ENCODE peak calls at places on chromosomes 3 and 15, in five cellular contexts. One of them, this sample, is unnamed.

GRCh38 chr3:135141092-135141491 is 346.0 kb downstream of the EPHB1 start:
- DNase-seq in CD8-positive, alpha-beta memory T cell: no peak
- DNase-seq in endothelial cell of umbilical vein: no peak
- DNase-seq in MG63: no peak
- DNase-seq in A549: no peak
- DNase-seq in this sample: no peak

GRCh38 chr3:162354343-162354742 is 857.7 kb downstream of the OTOL1 start:
- DNase-seq in CD8-positive, alpha-beta memory T cell: no peak
- DNase-seq in endothelial cell of umbilical vein: no peak
- DNase-seq in MG63: no peak
- DNase-seq in A549: no peak
- DNase-seq in this sample: no peak

GRCh38 chr15:64894395-64895056 is 17.2 kb upstream of the ANKDD1A start:
- DNase-seq in CD8-positive, alpha-beta memory T cell: peak; percentile 76
- DNase-seq in endothelial cell of umbilical vein: no peak
- DNase-seq in MG63: no peak
- DNase-seq in A549: no peak
- DNase-seq in this sample: no peak

GRCh38 chr3:179768080-179768479 is 115.2 kb downstream of the USP13 start:
- DNase-seq in CD8-positive, alpha-beta memory T cell: no peak
- DNase-seq in endothelial cell of umbilical vein: peak; percentile 43
- DNase-seq in MG63: peak; percentile 48
- DNase-seq in A549: peak; percentile 22
- DNase-seq in this sample: peak; percentile 75

GRCh38 chr3:159911011-159911663 is 77.5 kb upstream of the IL12A start:
- DNase-seq in CD8-positive, alpha-beta memory T cell: no peak
- DNase-seq in endothelial cell of umbilical vein: no peak
- DNase-seq in MG63: peak; percentile 20
- DNase-seq in A549: no peak
- DNase-seq in this sample: peak; percentile 15

GRCh38 chr3:58260261-58260731 is 22.7 kb downstream of the ABHD6 start:
- DNase-seq in CD8-positive, alpha-beta memory T cell: no peak
- DNase-seq in endothelial cell of umbilical vein: no peak
- DNase-seq in MG63: peak; percentile 20
- DNase-seq in A549: peak; percentile 14
- DNase-seq in this sample: peak; percentile 58

GRCh38 chr15:29740692-29741311 is 81.5 kb downstream of the TJP1 start:
- DNase-seq in CD8-positive, alpha-beta memory T cell: no peak
- DNase-seq in endothelial cell of umbilical vein: no peak
- DNase-seq in MG63: no peak
- DNase-seq in A549: peak; percentile 61
- DNase-seq in this sample: no peak

GRCh38 chr15:59736181-59736580 is 47.1 kb upstream of the BNIP2 start:
- DNase-seq in CD8-positive, alpha-beta memory T cell: no peak
- DNase-seq in endothelial cell of umbilical vein: no peak
- DNase-seq in MG63: no peak
- DNase-seq in A549: peak; percentile 20
- DNase-seq in this sample: no peak

GRCh38 chr3:46368569-46368968 is 2.2 kb upstream of the CCR5 start:
- DNase-seq in CD8-positive, alpha-beta memory T cell: peak; percentile 61
- DNase-seq in endothelial cell of umbilical vein: no peak
- DNase-seq in MG63: peak; percentile 26
- DNase-seq in A549: peak; percentile 18
- DNase-seq in this sample: no peak

GRCh38 chr3:100634493-100635272 is 25.3 kb downstream of the ADGRG7 start:
- DNase-seq in CD8-positive, alpha-beta memory T cell: no peak
- DNase-seq in endothelial cell of umbilical vein: peak; percentile 40
- DNase-seq in MG63: peak; percentile 56
- DNase-seq in A549: peak; percentile 63
- DNase-seq in this sample: peak; percentile 17

GRCh38 chr3:117035785-117036184 is 326.2 kb downstream of the TUSC7 start:
- DNase-seq in CD8-positive, alpha-beta memory T cell: no peak
- DNase-seq in endothelial cell of umbilical vein: no peak
- DNase-seq in MG63: no peak
- DNase-seq in A549: no peak
- DNase-seq in this sample: no peak

GRCh38 chr3:177357352-177358084 is 160.2 kb upstream of the TBL1XR1 start:
- DNase-seq in CD8-positive, alpha-beta memory T cell: no peak
- DNase-seq in endothelial cell of umbilical vein: peak; percentile 97
- DNase-seq in MG63: peak; percentile 87
- DNase-seq in A549: peak; percentile 63
- DNase-seq in this sample: peak; percentile 96

GRCh38 chr3:110419571-110419970 is 652.0 kb upstream of the NECTIN3 start:
- DNase-seq in CD8-positive, alpha-beta memory T cell: no peak
- DNase-seq in endothelial cell of umbilical vein: peak; percentile 31
- DNase-seq in MG63: no peak
- DNase-seq in A549: no peak
- DNase-seq in this sample: no peak

GRCh38 chr15:66761723-66762595 is 59.9 kb downstream of the SMAD6 start:
- DNase-seq in CD8-positive, alpha-beta memory T cell: no peak
- DNase-seq in endothelial cell of umbilical vein: no peak
- DNase-seq in MG63: peak; percentile 85
- DNase-seq in A549: peak; percentile 52
- DNase-seq in this sample: no peak

GRCh38 chr3:85525264-85525663 is 566.5 kb downstream of the CADM2 start:
- DNase-seq in CD8-positive, alpha-beta memory T cell: no peak
- DNase-seq in endothelial cell of umbilical vein: no peak
- DNase-seq in MG63: no peak
- DNase-seq in A549: no peak
- DNase-seq in this sample: no peak

GRCh38 chr3:56826831-56827722 is 25.3 kb upstream of the ARHGEF3 start:
- DNase-seq in CD8-positive, alpha-beta memory T cell: no peak
- DNase-seq in endothelial cell of umbilical vein: no peak
- DNase-seq in MG63: no peak
- DNase-seq in A549: no peak
- DNase-seq in this sample: peak; percentile 31

GRCh38 chr3:37687966-37688365 is 173.7 kb upstream of the CTDSPL start:
- DNase-seq in CD8-positive, alpha-beta memory T cell: no peak
- DNase-seq in endothelial cell of umbilical vein: no peak
- DNase-seq in MG63: no peak
- DNase-seq in A549: no peak
- DNase-seq in this sample: no peak

GRCh38 chr3:96192951-96193350 is 621.4 kb upstream of the EPHA6 start:
- DNase-seq in CD8-positive, alpha-beta memory T cell: no peak
- DNase-seq in endothelial cell of umbilical vein: peak; percentile 1
- DNase-seq in MG63: no peak
- DNase-seq in A549: no peak
- DNase-seq in this sample: no peak

GRCh38 chr3:129686941-129687340 is 80.5 kb upstream of the PLXND1 start:
- DNase-seq in CD8-positive, alpha-beta memory T cell: no peak
- DNase-seq in endothelial cell of umbilical vein: peak; percentile 11
- DNase-seq in MG63: no peak
- DNase-seq in A549: peak; percentile 59
- DNase-seq in this sample: peak; percentile 19

GRCh38 chr3:146953523-146954125 is 348.5 kb upstream of the PLSCR5 start:
- DNase-seq in CD8-positive, alpha-beta memory T cell: no peak
- DNase-seq in endothelial cell of umbilical vein: no peak
- DNase-seq in MG63: peak; percentile 62
- DNase-seq in A549: no peak
- DNase-seq in this sample: no peak

GRCh38 chr15:86595741-86596140 is 516.1 kb downstream of the AGBL1 start:
- DNase-seq in CD8-positive, alpha-beta memory T cell: no peak
- DNase-seq in endothelial cell of umbilical vein: no peak
- DNase-seq in MG63: peak; percentile 40
- DNase-seq in A549: no peak
- DNase-seq in this sample: peak; percentile 68

GRCh38 chr3:141152801-141153678 is 78.6 kb upstream of the PXYLP1 start:
- DNase-seq in CD8-positive, alpha-beta memory T cell: no peak
- DNase-seq in endothelial cell of umbilical vein: no peak
- DNase-seq in MG63: peak; percentile 32
- DNase-seq in A549: no peak
- DNase-seq in this sample: no peak

GRCh38 chr3:149269687-149270086 is 48.1 kb upstream of the CP start:
- DNase-seq in CD8-positive, alpha-beta memory T cell: no peak
- DNase-seq in endothelial cell of umbilical vein: no peak
- DNase-seq in MG63: no peak
- DNase-seq in A549: no peak
- DNase-seq in this sample: no peak

GRCh38 chr3:32460031-32460749 is 42.5 kb downstream of the CMTM6 start:
- DNase-seq in CD8-positive, alpha-beta memory T cell: peak; percentile 59
- DNase-seq in endothelial cell of umbilical vein: peak; percentile 9
- DNase-seq in MG63: no peak
- DNase-seq in A549: no peak
- DNase-seq in this sample: no peak

GRCh38 chr3:140941090-140941433 is 574 bp upstream of the SLC25A36 start:
- DNase-seq in CD8-positive, alpha-beta memory T cell: no peak
- DNase-seq in endothelial cell of umbilical vein: no peak
- DNase-seq in MG63: no peak
- DNase-seq in A549: no peak
- DNase-seq in this sample: no peak

GRCh38 chr3:50153782-50154475 is 1.2 kb upstream of the SEMA3F start:
- DNase-seq in CD8-positive, alpha-beta memory T cell: no peak
- DNase-seq in endothelial cell of umbilical vein: no peak
- DNase-seq in MG63: no peak
- DNase-seq in A549: no peak
- DNase-seq in this sample: no peak

GRCh38 chr3:63970596-63971468 is 52.5 kb downstream of the PSMD6 start:
- DNase-seq in CD8-positive, alpha-beta memory T cell: no peak
- DNase-seq in endothelial cell of umbilical vein: no peak
- DNase-seq in MG63: no peak
- DNase-seq in A549: no peak
- DNase-seq in this sample: peak; percentile 32

GRCh38 chr3:16243706-16244490 is 20.8 kb downstream of the DPH3 start:
- DNase-seq in CD8-positive, alpha-beta memory T cell: no peak
- DNase-seq in endothelial cell of umbilical vein: peak; percentile 9
- DNase-seq in MG63: peak; percentile 44
- DNase-seq in A549: no peak
- DNase-seq in this sample: peak; percentile 24

GRCh38 chr15:59260090-59260489 is 53.4 kb downstream of the LDHAL6B start:
- DNase-seq in CD8-positive, alpha-beta memory T cell: no peak
- DNase-seq in endothelial cell of umbilical vein: no peak
- DNase-seq in MG63: no peak
- DNase-seq in A549: no peak
- DNase-seq in this sample: no peak

GRCh38 chr3:16289144-16289889 is 24.3 kb downstream of the OXNAD1 start:
- DNase-seq in CD8-positive, alpha-beta memory T cell: no peak
- DNase-seq in endothelial cell of umbilical vein: no peak
- DNase-seq in MG63: no peak
- DNase-seq in A549: no peak
- DNase-seq in this sample: peak; percentile 29

GRCh38 chr3:17140670-17141505 is 256.1 kb downstream of the PLCL2 start:
- DNase-seq in CD8-positive, alpha-beta memory T cell: no peak
- DNase-seq in endothelial cell of umbilical vein: no peak
- DNase-seq in MG63: peak; percentile 68
- DNase-seq in A549: peak; percentile 22
- DNase-seq in this sample: peak; percentile 9

GRCh38 chr3:133038089-133038730 is at the start of gene TMEM108:
- DNase-seq in CD8-positive, alpha-beta memory T cell: no peak
- DNase-seq in endothelial cell of umbilical vein: peak; percentile 77
- DNase-seq in MG63: peak; percentile 79
- DNase-seq in A549: peak; percentile 39
- DNase-seq in this sample: peak; percentile 70

DNA sequence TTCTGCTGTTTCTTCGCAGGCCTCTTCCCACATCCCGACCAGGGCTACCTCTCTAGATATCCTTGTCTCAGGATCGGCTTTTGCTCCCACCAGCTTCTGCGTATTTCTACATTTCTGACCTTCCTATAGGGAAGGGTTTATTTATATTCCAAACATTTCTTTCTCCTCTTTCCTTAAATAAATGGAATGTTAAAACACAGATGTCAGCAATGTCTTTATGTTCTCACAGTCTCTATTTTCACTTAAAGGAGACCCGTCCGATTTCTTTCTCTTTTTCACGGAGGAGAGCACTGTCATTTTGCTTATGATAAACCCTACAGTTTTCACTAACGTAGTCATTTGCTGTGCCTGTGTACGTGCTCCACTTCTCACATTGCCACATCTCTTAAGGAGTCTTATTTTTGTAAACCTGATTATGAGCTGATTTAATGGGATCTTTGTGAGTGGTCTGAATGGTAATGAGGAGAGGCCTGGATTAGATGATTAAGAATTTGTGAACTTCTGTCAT is 630 bp downstream of the KIF15 start:
- DNase-seq in CD8-positive, alpha-beta memory T cell: no peak
- DNase-seq in endothelial cell of umbilical vein: no peak
- DNase-seq in MG63: no peak
- DNase-seq in A549: no peak
- DNase-seq in this sample: no peak
- H3K9me3 ChIP-seq in CD8-positive, alpha-beta memory T cell: no peaks in the 10 kb centered on the region
- H3K9me3 ChIP-seq in endothelial cell of umbilical vein: no peaks in the 10 kb centered on the region
- H3K9me3 ChIP-seq in MG63: peaks cover 14% of the 10 kb centered on the region
- H3K9me3 ChIP-seq in A549: peaks cover 42% of the 10 kb centered on the region
- H3K9me3 ChIP-seq in this sample: no peaks in the 10 kb centered on the region

GRCh38 chr3:1207904-1208303 is 115.1 kb downstream of the CNTN6 start:
- DNase-seq in CD8-positive, alpha-beta memory T cell: no peak
- DNase-seq in endothelial cell of umbilical vein: no peak
- DNase-seq in MG63: no peak
- DNase-seq in A549: no peak
- DNase-seq in this sample: peak; percentile 21
- H3K9me3 ChIP-seq in CD8-positive, alpha-beta memory T cell: peaks cover 2% of the 10 kb centered on the region
- H3K9me3 ChIP-seq in endothelial cell of umbilical vein: no peaks in the 10 kb centered on the region
- H3K9me3 ChIP-seq in MG63: no peaks in the 10 kb centered on the region
- H3K9me3 ChIP-seq in A549: no peaks in the 10 kb centered on the region
- H3K9me3 ChIP-seq in this sample: no peaks in the 10 kb centered on the region

GRCh38 chr15:25186906-25187645 is 232.3 kb downstream of the SNRPN start:
- DNase-seq in CD8-positive, alpha-beta memory T cell: no peak
- DNase-seq in endothelial cell of umbilical vein: no peak
- DNase-seq in MG63: no peak
- DNase-seq in A549: no peak
- DNase-seq in this sample: no peak

GRCh38 chr15:25189551-25189950 is 234.8 kb downstream of the SNRPN start:
- DNase-seq in CD8-positive, alpha-beta memory T cell: no peak
- DNase-seq in endothelial cell of umbilical vein: no peak
- DNase-seq in MG63: no peak
- DNase-seq in A549: no peak
- DNase-seq in this sample: no peak

GRCh38 chr15:25186411-25186810 is 231.6 kb downstream of the SNRPN start:
- DNase-seq in CD8-positive, alpha-beta memory T cell: no peak
- DNase-seq in endothelial cell of umbilical vein: no peak
- DNase-seq in MG63: no peak
- DNase-seq in A549: no peak
- DNase-seq in this sample: no peak

GRCh38 chr15:25188551-25189101 is 233.8 kb downstream of the SNRPN start:
- DNase-seq in CD8-positive, alpha-beta memory T cell: no peak
- DNase-seq in endothelial cell of umbilical vein: no peak
- DNase-seq in MG63: no peak
- DNase-seq in A549: no peak
- DNase-seq in this sample: no peak

DNA sequence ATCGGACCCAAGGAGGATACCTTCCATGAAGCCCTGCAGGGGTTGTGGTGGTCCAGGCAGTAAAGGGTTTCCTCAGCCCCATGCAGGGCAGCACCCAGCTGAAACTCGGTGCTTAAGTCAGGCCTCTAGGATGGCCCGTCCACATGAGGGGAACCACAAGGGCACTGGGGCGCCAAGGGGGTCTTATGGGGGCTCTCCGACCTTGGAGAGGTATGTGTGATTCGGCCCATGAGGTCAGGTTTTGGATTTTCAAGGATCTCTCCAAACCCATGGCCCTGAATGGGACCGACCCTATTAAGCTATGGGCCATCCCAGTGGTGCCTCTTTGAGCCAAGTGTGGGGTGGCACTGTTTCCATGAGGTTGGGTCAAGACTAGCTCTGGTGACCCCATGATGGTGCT is 233.3 kb downstream of the SNRPN start:
- DNase-seq in CD8-positive, alpha-beta memory T cell: no peak
- DNase-seq in endothelial cell of umbilical vein: no peak
- DNase-seq in MG63: no peak
- DNase-seq in A549: no peak
- DNase-seq in this sample: no peak
- H3K9me3 ChIP-seq in CD8-positive, alpha-beta memory T cell: no peaks in the 10 kb centered on the region
- H3K9me3 ChIP-seq in endothelial cell of umbilical vein: peaks cover 10% of the 10 kb centered on the region
- H3K9me3 ChIP-seq in MG63: no peaks in the 10 kb centered on the region
- H3K9me3 ChIP-seq in A549: no peaks in the 10 kb centered on the region
- H3K9me3 ChIP-seq in this sample: no peaks in the 10 kb centered on the region

GRCh38 chr3:127037423-127037841 is 54.5 kb downstream of the PLXNA1 start:
- DNase-seq in CD8-positive, alpha-beta memory T cell: no peak
- DNase-seq in endothelial cell of umbilical vein: no peak
- DNase-seq in MG63: no peak
- DNase-seq in A549: no peak
- DNase-seq in this sample: no peak
- H3K9me3 ChIP-seq in CD8-positive, alpha-beta memory T cell: no peaks in the 10 kb centered on the region
- H3K9me3 ChIP-seq in endothelial cell of umbilical vein: no peaks in the 10 kb centered on the region
- H3K9me3 ChIP-seq in MG63: no peaks in the 10 kb centered on the region
- H3K9me3 ChIP-seq in A549: no peaks in the 10 kb centered on the region
- H3K9me3 ChIP-seq in this sample: no peaks in the 10 kb centered on the region